ENCODE peak calls at places on chromosomes 4 and X, in six cellular contexts. C, K, T, U, B and J are unnamed samples.

GRCh38 chr4:87716350-87717041 is 66.4 kb downstream of the DMP1 start:
- DNase-seq in C (no peak), K (no peak), T (no peak), U (no peak), B (no peak), J (no peak)

GRCh38 chr4:40046311-40046980 is 10.2 kb upstream of the N4BP2 start:
- DNase-seq in C (no peak), K (peak; percentile 25), T (peak; percentile 6), U (no peak), B (peak; percentile 78), J (no peak)

GRCh38 chr4:27759621-27760020 is 899.0 kb downstream of the STIM2 start:
- DNase-seq in C (no peak), K (no peak), T (no peak), U (no peak), B (no peak), J (no peak)

GRCh38 chr4:164424852-164425251 is 329.1 kb upstream of the SMIM31 start:
- DNase-seq in C (no peak), K (no peak), T (no peak), U (no peak), B (no peak), J (no peak)

GRCh38 chr4:78551420-78552351 is at the start of gene ANXA3:
- DNase-seq in C (peak; percentile 9), K (peak; percentile 56), T (no peak), U (no peak), B (peak; percentile 83), J (peak; percentile 40)

GRCh38 chrX:46326161-46326560 is 219.1 kb downstream of the ZNF674 start:
- DNase-seq in C (no peak), K (no peak), T (no peak), U (no peak), B (no peak), J (no peak)

GRCh38 chr4:102638621-102639020 is 122.1 kb downstream of the MANBA start:
- DNase-seq in C (no peak), K (no peak), T (no peak), U (no peak), B (no peak), J (no peak)

GRCh38 chr4:6235901-6236625 is 33.6 kb upstream of the WFS1 start:
- DNase-seq in C (no peak), K (no peak), T (no peak), U (no peak), B (no peak), J (no peak)

GRCh38 chr4:38141808-38142500 is 181.8 kb downstream of the PTTG2 start:
- DNase-seq in C (no peak), K (no peak), T (no peak), U (no peak), B (no peak), J (no peak)

GRCh38 chr4:83599183-83599582 is 63.3 kb downstream of the GPAT3 start:
- DNase-seq in C (no peak), K (peak; percentile 41), T (no peak), U (no peak), B (no peak), J (no peak)

GRCh38 chrX:34849371-34849770 is 93.2 kb upstream of the FAM47B start:
- DNase-seq in C (no peak), K (no peak), T (peak; percentile 7), U (no peak), B (no peak), J (no peak)

GRCh38 chrX:47514553-47515235 is 31.7 kb upstream of the ZNF41 start:
- DNase-seq in C (no peak), K (no peak), T (no peak), U (no peak), B (no peak), J (no peak)

GRCh38 chr4:129264008-129264657 is 168.2 kb downstream of the C4orf33 start:
- DNase-seq in C (no peak), K (no peak), T (no peak), U (no peak), B (no peak), J (no peak)

DNA sequence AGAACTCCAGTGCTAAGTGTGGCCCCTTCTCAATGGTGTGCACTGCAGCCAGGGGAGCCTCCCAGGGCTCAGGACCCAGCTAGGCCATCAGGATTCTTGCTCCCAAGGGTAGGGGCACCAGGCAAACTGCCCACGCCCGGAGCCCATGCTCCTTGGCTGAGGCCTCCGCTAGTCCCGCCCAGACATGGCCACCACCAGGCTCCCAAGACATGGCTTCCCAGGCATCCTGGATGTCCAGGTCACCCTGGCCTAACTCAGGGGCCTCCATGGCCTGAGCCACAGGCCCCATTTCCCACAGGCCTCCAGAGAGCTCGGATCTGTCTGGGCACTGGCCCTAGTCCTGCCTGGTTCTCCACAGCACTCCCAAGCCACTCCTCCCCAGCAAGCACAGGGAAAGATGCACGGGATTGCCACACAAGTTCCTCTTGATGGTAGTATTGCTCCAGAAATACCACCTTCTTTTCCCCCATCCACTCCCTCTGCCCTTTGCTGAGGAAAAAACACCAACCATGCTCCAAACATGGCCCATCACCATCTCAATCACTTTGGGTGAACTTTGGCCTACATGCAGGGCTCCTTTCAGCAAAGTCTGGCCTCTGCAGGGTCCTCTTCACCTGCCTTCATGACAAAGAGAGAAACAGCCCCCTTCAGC is 274.7 kb upstream of the AGTR2 start:
- DNase-seq in C (no peak), K (no peak), T (no peak), U (no peak), B (no peak), J (no peak)
- TF ChIP-seq CTCF in C (no peak), K (no peak), T (no peak), U (no peak), B (no peak), J (no peak)

DNA sequence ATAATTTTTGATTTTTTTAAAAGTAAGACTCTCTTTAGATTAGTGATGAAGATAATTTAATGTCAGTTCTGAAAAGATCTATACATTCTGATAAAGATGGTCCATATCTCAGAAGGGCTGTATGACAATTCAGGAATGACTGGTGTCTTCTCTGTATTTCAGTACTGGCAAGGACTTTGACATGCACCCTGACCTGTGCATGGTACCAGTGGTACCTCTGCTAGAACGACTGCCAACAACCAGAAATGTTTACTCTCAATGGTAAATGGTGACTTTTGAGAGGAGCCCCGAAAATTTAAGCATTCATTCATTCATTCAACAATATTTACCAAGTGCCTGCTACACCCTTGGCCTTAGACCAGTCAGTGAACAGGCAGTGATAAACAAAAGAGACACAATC is 4.8 kb downstream of the NR3C2 start:
- DNase-seq in C (no peak), K (no peak), T (no peak), U (no peak), B (no peak), J (no peak)
- TF ChIP-seq CTCF in C (no peak), K (no peak), T (no peak), U (no peak), B (no peak), J (no peak)

GRCh38 chr4:141501931-141502330 is 134.5 kb upstream of the IL15 start:
- DNase-seq in C (no peak), K (no peak), T (no peak), U (no peak), B (no peak), J (no peak)
- TF ChIP-seq CTCF in C (no peak), K (no peak), T (no peak), U (no peak), B (no peak), J (no peak)

DNA sequence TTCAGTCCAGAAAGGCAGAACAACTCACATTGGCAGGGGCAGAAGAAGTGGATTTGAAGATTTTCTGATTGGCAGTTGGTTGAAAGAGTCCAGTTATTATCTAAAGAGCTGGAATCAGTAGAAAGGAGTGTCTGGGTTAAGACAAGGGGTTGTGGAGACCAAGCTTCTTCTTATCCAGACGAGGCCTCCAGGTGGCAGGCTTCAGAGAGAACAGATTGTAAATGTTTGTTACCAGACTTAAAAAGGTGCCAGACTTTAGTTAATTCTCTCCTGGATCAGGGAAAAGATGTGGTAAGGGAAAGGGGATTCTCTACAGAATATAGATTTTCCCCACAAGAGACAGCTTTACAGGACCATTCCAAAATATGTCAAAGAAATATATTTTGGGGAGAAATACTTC is 36.7 kb upstream of the TLR3 start:
- DNase-seq in C (no peak), K (peak; percentile 29), T (no peak), U (no peak), B (no peak), J (no peak)
- TF ChIP-seq CTCF in C (peak; percentile 36), K (peak; percentile 5), T (no peak), U (no peak), B (no peak), J (no peak)

GRCh38 chrX:72255864-72256263 is 17.0 kb upstream of the ERCC6L start:
- DNase-seq in C (no peak), K (no peak), T (no peak), U (no peak), B (no peak), J (no peak)
- TF ChIP-seq CTCF in C (no peak), K (no peak), T (no peak), U (no peak), B (no peak), J (no peak)

DNA sequence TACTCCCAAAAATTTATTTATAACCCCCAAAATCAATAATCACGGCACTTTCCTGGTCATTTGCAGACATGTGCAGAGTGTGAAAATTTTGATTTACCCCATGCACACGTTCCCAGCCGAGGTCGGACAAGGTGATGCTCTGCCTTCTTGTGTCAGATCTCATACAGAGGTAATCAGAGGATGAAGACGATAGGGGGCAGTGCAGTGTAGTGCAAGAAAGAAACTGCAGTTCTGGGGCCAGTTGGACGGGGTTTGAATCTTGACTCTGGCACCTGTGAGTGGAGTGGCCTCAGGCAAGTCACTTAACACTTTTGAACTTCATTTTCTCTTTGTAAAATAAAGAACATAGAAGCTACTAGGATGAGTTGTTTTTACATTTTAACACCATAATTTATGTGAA is 88.4 kb downstream of the FRMPD3 start:
- DNase-seq in C (peak; percentile 8), K (peak; percentile 67), T (no peak), U (peak; percentile 2), B (peak; percentile 27), J (no peak)
- TF ChIP-seq CTCF in C (peak; percentile 54), K (peak; percentile 51), T (peak; percentile 60), U (no peak), B (no peak), J (no peak)

DNA sequence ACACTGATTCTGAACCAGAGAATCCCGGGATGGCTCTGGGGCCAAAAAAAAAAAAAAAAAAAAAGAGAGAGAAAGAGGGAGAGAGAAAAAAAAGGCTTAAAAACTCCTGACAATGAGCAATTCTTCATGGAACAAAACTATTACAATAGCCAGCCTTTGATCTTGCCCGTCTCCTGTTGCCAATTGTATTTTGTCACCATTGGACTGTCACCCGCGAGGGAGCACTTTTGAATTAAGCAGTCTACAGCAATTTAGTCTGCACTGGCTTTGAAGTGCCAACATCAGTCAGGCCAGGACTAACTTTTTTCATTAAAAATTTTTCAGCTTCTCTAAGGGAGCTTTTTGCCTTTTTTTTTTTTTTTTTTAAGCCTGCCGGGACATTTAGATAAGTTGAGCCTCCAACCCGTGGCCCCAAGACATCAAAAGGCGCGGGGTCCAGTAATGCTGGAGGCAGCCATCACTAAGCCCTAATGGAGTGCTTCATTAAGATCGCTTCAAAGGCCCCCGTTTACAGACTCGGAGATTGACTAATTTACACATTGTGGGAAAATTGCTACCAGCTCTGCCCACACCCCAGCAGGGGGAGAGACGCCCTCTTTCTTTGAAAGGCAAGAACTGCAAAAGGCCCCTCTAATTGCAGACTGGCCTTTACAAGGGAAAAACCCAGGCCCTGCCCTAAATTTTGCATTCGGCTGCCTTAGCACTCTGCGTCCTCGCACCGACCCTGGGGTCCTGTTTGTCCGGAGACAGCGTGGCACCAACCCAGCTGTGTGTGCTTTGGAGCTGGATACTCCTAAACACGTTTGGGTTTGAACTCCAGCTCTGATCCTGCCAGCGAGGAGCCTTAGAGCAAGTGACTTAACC is 98.1 kb upstream of the MSX1 start:
- DNase-seq in C (peak; percentile 28), K (peak; percentile 26), T (no peak), U (no peak), B (no peak), J (no peak)
- TF ChIP-seq CTCF in C (peak; percentile 49), K (peak; percentile 30), T (no peak), U (no peak), B (no peak), J (no peak)